ENCODE peak calls at places on chromosomes 7 and 10, in seven cellular contexts. One of them, this sample, is unnamed.

GRCh38 chr10:103854687-103855423 is 521 bp downstream of the SH3PXD2A start:
- DNase-seq in ACHN: no peak
- DNase-seq in germinal center: no peak
- DNase-seq in ascending aorta: no peak
- DNase-seq in stimulated activated naive CD8-positive, alpha-beta T cell treated with anti-CD3 and anti-CD28 coated beads, Interleukin-15, amount 100 ng/mL, for 72 hours: peak
- DNase-seq in astrocyte of the spinal cord: peak
- DNase-seq in iris pigment epithelial cell: no peak
- DNase-seq in this sample: no peak

GRCh38 chr10:88841316-88842111 is 10.1 kb downstream of the ANKRD22 start:
- DNase-seq in ACHN: no peak
- DNase-seq in germinal center: no peak
- DNase-seq in ascending aorta: no peak
- DNase-seq in stimulated activated naive CD8-positive, alpha-beta T cell treated with anti-CD3 and anti-CD28 coated beads, Interleukin-15, amount 100 ng/mL, for 72 hours: no peak
- DNase-seq in astrocyte of the spinal cord: no peak
- DNase-seq in iris pigment epithelial cell: no peak
- DNase-seq in this sample: no peak

GRCh38 chr10:58531084-58531695 is 18.5 kb downstream of the BICC1 start:
- DNase-seq in ACHN: peak
- DNase-seq in germinal center: peak
- DNase-seq in ascending aorta: no peak
- DNase-seq in stimulated activated naive CD8-positive, alpha-beta T cell treated with anti-CD3 and anti-CD28 coated beads, Interleukin-15, amount 100 ng/mL, for 72 hours: peak
- DNase-seq in astrocyte of the spinal cord: peak
- DNase-seq in iris pigment epithelial cell: peak
- DNase-seq in this sample: peak

GRCh38 chr7:106774768-106775551 is 90.1 kb upstream of the PIK3CG start:
- DNase-seq in ACHN: peak
- DNase-seq in germinal center: no peak
- DNase-seq in ascending aorta: no peak
- DNase-seq in stimulated activated naive CD8-positive, alpha-beta T cell treated with anti-CD3 and anti-CD28 coated beads, Interleukin-15, amount 100 ng/mL, for 72 hours: no peak
- DNase-seq in astrocyte of the spinal cord: peak
- DNase-seq in iris pigment epithelial cell: peak
- DNase-seq in this sample: peak

GRCh38 chr10:129914960-129915359 is 49.1 kb downstream of the EBF3 start:
- DNase-seq in ACHN: no peak
- DNase-seq in germinal center: no peak
- DNase-seq in ascending aorta: no peak
- DNase-seq in stimulated activated naive CD8-positive, alpha-beta T cell treated with anti-CD3 and anti-CD28 coated beads, Interleukin-15, amount 100 ng/mL, for 72 hours: no peak
- DNase-seq in astrocyte of the spinal cord: no peak
- DNase-seq in iris pigment epithelial cell: no peak
- DNase-seq in this sample: no peak

GRCh38 chr7:108875139-108875538 is 305.5 kb downstream of the DNAJB9 start:
- DNase-seq in ACHN: peak
- DNase-seq in germinal center: peak
- DNase-seq in ascending aorta: no peak
- DNase-seq in stimulated activated naive CD8-positive, alpha-beta T cell treated with anti-CD3 and anti-CD28 coated beads, Interleukin-15, amount 100 ng/mL, for 72 hours: no peak
- DNase-seq in astrocyte of the spinal cord: peak
- DNase-seq in iris pigment epithelial cell: peak
- DNase-seq in this sample: no peak

GRCh38 chr7:112414855-112415490 is 35.3 kb upstream of the IFRD1 start:
- DNase-seq in ACHN: peak
- DNase-seq in germinal center: peak
- DNase-seq in ascending aorta: no peak
- DNase-seq in stimulated activated naive CD8-positive, alpha-beta T cell treated with anti-CD3 and anti-CD28 coated beads, Interleukin-15, amount 100 ng/mL, for 72 hours: no peak
- DNase-seq in astrocyte of the spinal cord: no peak
- DNase-seq in iris pigment epithelial cell: peak
- DNase-seq in this sample: no peak

GRCh38 chr7:158239290-158239981 is 348.2 kb downstream of the PTPRN2 start:
- DNase-seq in ACHN: no peak
- DNase-seq in germinal center: no peak
- DNase-seq in ascending aorta: no peak
- DNase-seq in stimulated activated naive CD8-positive, alpha-beta T cell treated with anti-CD3 and anti-CD28 coated beads, Interleukin-15, amount 100 ng/mL, for 72 hours: no peak
- DNase-seq in astrocyte of the spinal cord: no peak
- DNase-seq in iris pigment epithelial cell: peak
- DNase-seq in this sample: no peak

GRCh38 chr7:79506481-79506880 is 53.0 kb upstream of the MAGI2 start:
- DNase-seq in ACHN: peak
- DNase-seq in germinal center: no peak
- DNase-seq in ascending aorta: no peak
- DNase-seq in stimulated activated naive CD8-positive, alpha-beta T cell treated with anti-CD3 and anti-CD28 coated beads, Interleukin-15, amount 100 ng/mL, for 72 hours: no peak
- DNase-seq in astrocyte of the spinal cord: peak
- DNase-seq in iris pigment epithelial cell: peak
- DNase-seq in this sample: no peak

GRCh38 chr10:26861326-26861998 is 704 bp upstream of the ABI1 start:
- DNase-seq in ACHN: no peak
- DNase-seq in germinal center: no peak
- DNase-seq in ascending aorta: no peak
- DNase-seq in stimulated activated naive CD8-positive, alpha-beta T cell treated with anti-CD3 and anti-CD28 coated beads, Interleukin-15, amount 100 ng/mL, for 72 hours: no peak
- DNase-seq in astrocyte of the spinal cord: no peak
- DNase-seq in iris pigment epithelial cell: no peak
- DNase-seq in this sample: no peak

GRCh38 chr7:26658080-26658697 is 206.2 kb downstream of the SKAP2 start:
- DNase-seq in ACHN: no peak
- DNase-seq in germinal center: no peak
- DNase-seq in ascending aorta: no peak
- DNase-seq in stimulated activated naive CD8-positive, alpha-beta T cell treated with anti-CD3 and anti-CD28 coated beads, Interleukin-15, amount 100 ng/mL, for 72 hours: no peak
- DNase-seq in astrocyte of the spinal cord: no peak
- DNase-seq in iris pigment epithelial cell: no peak
- DNase-seq in this sample: no peak

GRCh38 chr7:158957921-158958471 is 101.6 kb downstream of the DYNC2I1 start:
- DNase-seq in ACHN: no peak
- DNase-seq in germinal center: peak
- DNase-seq in ascending aorta: no peak
- DNase-seq in stimulated activated naive CD8-positive, alpha-beta T cell treated with anti-CD3 and anti-CD28 coated beads, Interleukin-15, amount 100 ng/mL, for 72 hours: peak
- DNase-seq in astrocyte of the spinal cord: no peak
- DNase-seq in iris pigment epithelial cell: no peak
- DNase-seq in this sample: peak

GRCh38 chr7:121798076-121798475 is 74.9 kb upstream of the PTPRZ1 start:
- DNase-seq in ACHN: no peak
- DNase-seq in germinal center: no peak
- DNase-seq in ascending aorta: no peak
- DNase-seq in stimulated activated naive CD8-positive, alpha-beta T cell treated with anti-CD3 and anti-CD28 coated beads, Interleukin-15, amount 100 ng/mL, for 72 hours: no peak
- DNase-seq in astrocyte of the spinal cord: peak
- DNase-seq in iris pigment epithelial cell: no peak
- DNase-seq in this sample: no peak

GRCh38 chr10:114042895-114043531 is 653 bp upstream of the ADRB1 start:
- DNase-seq in ACHN: peak
- DNase-seq in germinal center: no peak
- DNase-seq in ascending aorta: no peak
- DNase-seq in stimulated activated naive CD8-positive, alpha-beta T cell treated with anti-CD3 and anti-CD28 coated beads, Interleukin-15, amount 100 ng/mL, for 72 hours: peak
- DNase-seq in astrocyte of the spinal cord: peak
- DNase-seq in iris pigment epithelial cell: peak
- DNase-seq in this sample: no peak

GRCh38 chr7:33669251-33669670 is 236.1 kb upstream of the BMPER start:
- DNase-seq in ACHN: no peak
- DNase-seq in germinal center: no peak
- DNase-seq in ascending aorta: no peak
- DNase-seq in stimulated activated naive CD8-positive, alpha-beta T cell treated with anti-CD3 and anti-CD28 coated beads, Interleukin-15, amount 100 ng/mL, for 72 hours: no peak
- DNase-seq in astrocyte of the spinal cord: peak
- DNase-seq in iris pigment epithelial cell: no peak
- DNase-seq in this sample: no peak

GRCh38 chr10:122734266-122734665 is 34.6 kb upstream of the C10orf120 start:
- DNase-seq in ACHN: no peak
- DNase-seq in germinal center: no peak
- DNase-seq in ascending aorta: no peak
- DNase-seq in stimulated activated naive CD8-positive, alpha-beta T cell treated with anti-CD3 and anti-CD28 coated beads, Interleukin-15, amount 100 ng/mL, for 72 hours: no peak
- DNase-seq in astrocyte of the spinal cord: no peak
- DNase-seq in iris pigment epithelial cell: no peak
- DNase-seq in this sample: no peak

GRCh38 chr10:20768849-20769248 is 128.3 kb downstream of the NEBL start:
- DNase-seq in ACHN: peak
- DNase-seq in germinal center: no peak
- DNase-seq in ascending aorta: no peak
- DNase-seq in stimulated activated naive CD8-positive, alpha-beta T cell treated with anti-CD3 and anti-CD28 coated beads, Interleukin-15, amount 100 ng/mL, for 72 hours: no peak
- DNase-seq in astrocyte of the spinal cord: peak
- DNase-seq in iris pigment epithelial cell: peak
- DNase-seq in this sample: no peak

GRCh38 chr7:50409856-50410468 is 40.2 kb downstream of the FIGNL1 start:
- DNase-seq in ACHN: no peak
- DNase-seq in germinal center: peak
- DNase-seq in ascending aorta: no peak
- DNase-seq in stimulated activated naive CD8-positive, alpha-beta T cell treated with anti-CD3 and anti-CD28 coated beads, Interleukin-15, amount 100 ng/mL, for 72 hours: peak
- DNase-seq in astrocyte of the spinal cord: no peak
- DNase-seq in iris pigment epithelial cell: no peak
- DNase-seq in this sample: no peak

GRCh38 chr10:12700557-12700874 is 301.0 kb downstream of the CCDC3 start:
- DNase-seq in ACHN: no peak
- DNase-seq in germinal center: no peak
- DNase-seq in ascending aorta: no peak
- DNase-seq in stimulated activated naive CD8-positive, alpha-beta T cell treated with anti-CD3 and anti-CD28 coated beads, Interleukin-15, amount 100 ng/mL, for 72 hours: no peak
- DNase-seq in astrocyte of the spinal cord: no peak
- DNase-seq in iris pigment epithelial cell: no peak
- DNase-seq in this sample: no peak

GRCh38 chr7:154928136-154929005 is 74.6 kb downstream of the PAXIP1 start:
- DNase-seq in ACHN: peak
- DNase-seq in germinal center: peak
- DNase-seq in ascending aorta: no peak
- DNase-seq in stimulated activated naive CD8-positive, alpha-beta T cell treated with anti-CD3 and anti-CD28 coated beads, Interleukin-15, amount 100 ng/mL, for 72 hours: peak
- DNase-seq in astrocyte of the spinal cord: peak
- DNase-seq in iris pigment epithelial cell: peak
- DNase-seq in this sample: peak

GRCh38 chr7:72493850-72494661 is 81.9 kb upstream of the CALN1 start:
- DNase-seq in ACHN: peak
- DNase-seq in germinal center: peak
- DNase-seq in ascending aorta: no peak
- DNase-seq in stimulated activated naive CD8-positive, alpha-beta T cell treated with anti-CD3 and anti-CD28 coated beads, Interleukin-15, amount 100 ng/mL, for 72 hours: peak
- DNase-seq in astrocyte of the spinal cord: peak
- DNase-seq in iris pigment epithelial cell: peak
- DNase-seq in this sample: peak

GRCh38 chr10:30488319-30488718 is 54.3 kb downstream of the MAP3K8 start:
- DNase-seq in ACHN: no peak
- DNase-seq in germinal center: peak
- DNase-seq in ascending aorta: no peak
- DNase-seq in stimulated activated naive CD8-positive, alpha-beta T cell treated with anti-CD3 and anti-CD28 coated beads, Interleukin-15, amount 100 ng/mL, for 72 hours: no peak
- DNase-seq in astrocyte of the spinal cord: no peak
- DNase-seq in iris pigment epithelial cell: no peak
- DNase-seq in this sample: no peak

GRCh38 chr10:120415709-120416330 is 41.2 kb upstream of the PLPP4 start:
- DNase-seq in ACHN: peak
- DNase-seq in germinal center: no peak
- DNase-seq in ascending aorta: no peak
- DNase-seq in stimulated activated naive CD8-positive, alpha-beta T cell treated with anti-CD3 and anti-CD28 coated beads, Interleukin-15, amount 100 ng/mL, for 72 hours: no peak
- DNase-seq in astrocyte of the spinal cord: peak
- DNase-seq in iris pigment epithelial cell: peak
- DNase-seq in this sample: no peak

GRCh38 chr10:78905940-78906308 is 162.8 kb upstream of the ZMIZ1 start:
- DNase-seq in ACHN: no peak
- DNase-seq in germinal center: no peak
- DNase-seq in ascending aorta: no peak
- DNase-seq in stimulated activated naive CD8-positive, alpha-beta T cell treated with anti-CD3 and anti-CD28 coated beads, Interleukin-15, amount 100 ng/mL, for 72 hours: no peak
- DNase-seq in astrocyte of the spinal cord: no peak
- DNase-seq in iris pigment epithelial cell: no peak
- DNase-seq in this sample: no peak

GRCh38 chr10:13189946-13190345 is 28.6 kb downstream of the MCM10 start:
- DNase-seq in ACHN: no peak
- DNase-seq in germinal center: no peak
- DNase-seq in ascending aorta: no peak
- DNase-seq in stimulated activated naive CD8-positive, alpha-beta T cell treated with anti-CD3 and anti-CD28 coated beads, Interleukin-15, amount 100 ng/mL, for 72 hours: no peak
- DNase-seq in astrocyte of the spinal cord: no peak
- DNase-seq in iris pigment epithelial cell: no peak
- DNase-seq in this sample: no peak

GRCh38 chr10:22479419-22479818 is 134.1 kb downstream of the SPAG6 start:
- DNase-seq in ACHN: no peak
- DNase-seq in germinal center: no peak
- DNase-seq in ascending aorta: no peak
- DNase-seq in stimulated activated naive CD8-positive, alpha-beta T cell treated with anti-CD3 and anti-CD28 coated beads, Interleukin-15, amount 100 ng/mL, for 72 hours: no peak
- DNase-seq in astrocyte of the spinal cord: no peak
- DNase-seq in iris pigment epithelial cell: no peak
- DNase-seq in this sample: no peak

GRCh38 chr7:76396039-76396732 is 13.3 kb downstream of the SSC4D start:
- DNase-seq in ACHN: no peak
- DNase-seq in germinal center: no peak
- DNase-seq in ascending aorta: no peak
- DNase-seq in stimulated activated naive CD8-positive, alpha-beta T cell treated with anti-CD3 and anti-CD28 coated beads, Interleukin-15, amount 100 ng/mL, for 72 hours: no peak
- DNase-seq in astrocyte of the spinal cord: no peak
- DNase-seq in iris pigment epithelial cell: no peak
- DNase-seq in this sample: no peak

This sample was measured in CD4-positive, alpha-beta memory T cell.